ENCODE peak calls at places on chromosomes 1 and 21, in six cellular contexts. P is progenitor cell of endocrine pancreas, C is neural progenitor cell, L is IMR-90, U is left ventricle myocardium inferior, O is GM13977. Q is an unnamed sample.

GRCh38 chr1:94104776-94105462 is 16.0 kb downstream of the ABCA4 start:
- DNase-seq in C (no peak), P (no peak), U (no peak), L (no peak), O (no peak), Q (no peak)

GRCh38 chr1:173438655-173439054 is 38.5 kb upstream of the PRDX6 start:
- DNase-seq in U (no peak), C (no peak), L (no peak), P (no peak), O (no peak), Q (no peak)

GRCh38 chr1:26405281-26405915 is 5.2 kb upstream of the LIN28A start:
- DNase-seq in L (peak), O (no peak), C (no peak), P (no peak), U (no peak), Q (no peak)

GRCh38 chr1:223645903-223646302 is 19.6 kb downstream of the CAPN8 start:
- DNase-seq in L (no peak), C (no peak), O (no peak), P (no peak), U (no peak), Q (no peak)

GRCh38 chr21:22556829-22557228 is 1558.6 kb downstream of the NCAM2 start:
- DNase-seq in U (no peak), C (no peak), O (no peak), L (no peak), P (no peak), Q (no peak)

GRCh38 chr1:37951041-37951782 is 4.4 kb upstream of the INPP5B start:
- DNase-seq in C (no peak), P (no peak), U (no peak), L (no peak), O (no peak), Q (no peak)

GRCh38 chr1:213417225-213417820 is 366.3 kb downstream of the RPS6KC1 start:
- DNase-seq in P (no peak), C (no peak), U (no peak), L (no peak), O (no peak), Q (no peak)

GRCh38 chr1:8285103-8285502 is 32.8 kb upstream of the SLC45A1 start:
- DNase-seq in L (no peak), P (no peak), U (no peak), C (no peak), O (no peak), Q (no peak)

GRCh38 chr1:180627411-180627810 is 4.4 kb upstream of the XPR1 start:
- DNase-seq in L (peak), P (no peak), O (no peak), C (no peak), U (no peak), Q (no peak)

GRCh38 chr1:72623299-72623708 is 341.0 kb upstream of the NEGR1 start:
- DNase-seq in O (peak), P (no peak), U (no peak), C (peak), L (peak), Q (peak)

GRCh38 chr1:145887631-145888030 is 2.0 kb upstream of the ANKRD35 start:
- DNase-seq in U (no peak), P (no peak), C (no peak), O (no peak), L (no peak), Q (no peak)

GRCh38 chr1:8077120-8077573 is 51.0 kb upstream of the ERRFI1 start:
- DNase-seq in O (no peak), P (no peak), L (peak), U (peak), C (peak), Q (no peak)

GRCh38 chr1:23657659-23658275 is 33.8 kb upstream of the RPL11 start:
- DNase-seq in P (peak), O (peak), C (peak), L (peak), U (peak), Q (peak)

GRCh38 chr21:35511298-35512162 is 462.4 kb upstream of the RUNX1 start:
- DNase-seq in L (peak), O (no peak), C (no peak), P (no peak), U (no peak), Q (no peak)

GRCh38 chr1:203135636-203136305 is 8.2 kb downstream of the ADORA1 start:
- DNase-seq in C (no peak), O (no peak), U (no peak), P (no peak), L (no peak), Q (no peak)

GRCh38 chr1:192522673-192523072 is 52.9 kb upstream of the RGS1 start:
- DNase-seq in P (no peak), O (no peak), U (no peak), L (no peak), C (no peak), Q (no peak)

GRCh38 chr1:96674909-96675308 is 46.7 kb upstream of the PTBP2 start:
- DNase-seq in U (no peak), O (no peak), L (no peak), C (no peak), P (no peak), Q (no peak)

GRCh38 chr1:229252228-229252984 is 18.5 kb upstream of the RAB4A start:
- DNase-seq in C (no peak), L (no peak), P (no peak), U (no peak), O (no peak), Q (no peak)

GRCh38 chr1:154323493-154323892 is 1.8 kb upstream of the ATP8B2 start:
- DNase-seq in U (no peak), O (no peak), L (no peak), C (no peak), P (no peak), Q (no peak)

GRCh38 chr1:36156329-36157114 is 562 bp downstream of the MAP7D1 start:
- DNase-seq in C (peak), U (peak), P (peak), O (peak), L (peak), Q (peak)

GRCh38 chr1:44630116-44630515 is 44.2 kb downstream of the TMEM53 start:
- DNase-seq in O (no peak), U (no peak), L (peak), P (no peak), C (no peak), Q (no peak)

GRCh38 chr1:82124987-82125638 is 324.4 kb downstream of the ADGRL2 start:
- DNase-seq in P (no peak), L (no peak), O (no peak), U (no peak), C (peak), Q (no peak)

GRCh38 chr1:205858141-205858961 is 8.4 kb upstream of the PM20D1 start:
- DNase-seq in C (no peak), L (no peak), U (no peak), O (no peak), P (no peak), Q (no peak)

GRCh38 chr1:67880056-67880601 is 46.9 kb upstream of the GNG12 start:
- DNase-seq in L (peak), U (no peak), P (no peak), O (no peak), C (no peak), Q (no peak)

GRCh38 chr1:150015733-150016132 is 5.2 kb upstream of the OTUD7B start:
- DNase-seq in C (no peak), O (no peak), U (no peak), L (no peak), P (no peak), Q (no peak)

GRCh38 chr1:181015258-181015630 is 7.4 kb downstream of the STX6 start:
- DNase-seq in O (no peak), P (no peak), L (no peak), C (no peak), U (no peak), Q (no peak)

GRCh38 chr1:8423702-8424538 is 106.0 kb downstream of the SLC45A1 start:
- DNase-seq in O (peak), U (peak), P (peak), L (peak), C (peak), Q (peak)

GRCh38 chr1:25890249-25891034 is 14.9 kb upstream of the PAQR7 start:
- DNase-seq in L (peak), U (no peak), C (no peak), P (peak), O (no peak), Q (no peak)

GRCh38 chr1:59549903-59550302 is 253.0 kb downstream of the FGGY start:
- DNase-seq in C (no peak), O (no peak), U (no peak), P (no peak), L (peak), Q (no peak)

GRCh38 chr1:19480282-19480681 is 5.1 kb downstream of the CAPZB start:
- DNase-seq in C (no peak), U (no peak), L (no peak), O (no peak), P (no peak), Q (no peak)

GRCh38 chr1:17950728-17951127 is 156.9 kb upstream of the IGSF21 start:
- DNase-seq in C (no peak), L (no peak), U (no peak), O (no peak), P (no peak), Q (no peak)
- TF ChIP-seq CTCF in C (no peak), L (no peak), U (no peak), O (no peak), P (no peak), Q (no peak)

GRCh38 chr1:210332233-210332632 is 3.5 kb downstream of the HHAT start:
- DNase-seq in L (no peak), O (no peak), C (no peak), P (no peak), U (no peak), Q (no peak)

GRCh38 chr1:210325026-210325670 is 3.6 kb upstream of the HHAT start:
- DNase-seq in C (no peak), O (no peak), L (no peak), U (no peak), P (no peak), Q (no peak)

GRCh38 chr1:210330279-210330866 is 1.7 kb downstream of the HHAT start:
- DNase-seq in O (no peak), C (no peak), P (no peak), L (peak), U (no peak), Q (no peak)

GRCh38 chr1:210328032-210328745 is 513 bp upstream of the HHAT start:
- DNase-seq in C (no peak), U (no peak), L (no peak), P (no peak), O (peak), Q (no peak)

DNA sequence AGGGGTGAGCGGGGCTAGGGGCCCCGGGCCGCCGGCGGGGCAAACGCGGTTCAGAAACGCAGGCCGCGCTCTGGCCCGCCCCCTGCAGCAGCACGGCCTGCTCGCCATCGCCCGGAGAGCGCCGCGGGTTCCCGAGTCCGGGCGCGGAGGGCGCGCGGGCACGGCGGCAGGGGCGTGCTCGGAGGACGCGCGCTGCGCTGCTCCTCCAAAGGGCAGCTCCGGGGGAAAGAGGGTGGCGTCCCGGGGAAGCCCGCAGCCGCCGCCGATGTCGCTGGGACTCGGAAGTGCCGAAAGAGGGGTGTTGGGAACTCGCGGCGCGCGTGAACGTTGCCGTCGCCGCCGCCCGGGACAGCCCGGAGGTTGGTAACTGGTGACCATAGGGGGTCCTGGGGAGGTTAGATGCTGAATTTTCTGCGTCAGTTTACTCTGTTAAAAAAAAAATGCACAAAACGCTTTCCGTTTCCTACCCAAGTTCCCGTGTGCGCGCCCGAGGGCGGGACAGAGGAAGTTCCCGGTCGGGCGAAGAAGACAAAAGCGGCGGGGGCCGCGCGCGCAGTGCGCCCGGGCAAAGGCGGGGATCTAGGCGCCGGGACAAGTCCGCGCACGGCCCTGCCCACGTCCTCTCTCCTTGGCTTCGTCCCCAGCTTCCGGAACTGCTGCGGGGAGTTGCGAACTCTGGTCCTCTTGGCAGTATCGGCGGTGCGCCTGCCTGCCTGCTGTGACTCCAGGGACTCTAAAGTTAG is at the start of gene HHAT:
- DNase-seq in C (peak), L (peak), O (peak), U (peak), P (peak), Q (peak)
- TF ChIP-seq CTCF in C (peak), L (no peak), O (no peak), U (peak), P (peak), Q (no peak)

GRCh38 chr1:95453053-95453452 is 219.0 kb downstream of the RWDD3 start:
- DNase-seq in C (no peak), L (no peak), O (no peak), U (no peak), P (no peak), Q (no peak)

GRCh38 chr1:95451904-95452303 is 217.9 kb downstream of the RWDD3 start:
- DNase-seq in L (no peak), O (no peak), U (no peak), P (no peak), C (no peak), Q (no peak)

GRCh38 chr1:95451054-95451453 is 217.0 kb downstream of the RWDD3 start:
- DNase-seq in C (peak), O (no peak), U (no peak), L (no peak), P (no peak), Q (no peak)
- TF ChIP-seq CTCF in C (peak), O (peak), U (no peak), L (no peak), P (peak), Q (no peak)

DNA sequence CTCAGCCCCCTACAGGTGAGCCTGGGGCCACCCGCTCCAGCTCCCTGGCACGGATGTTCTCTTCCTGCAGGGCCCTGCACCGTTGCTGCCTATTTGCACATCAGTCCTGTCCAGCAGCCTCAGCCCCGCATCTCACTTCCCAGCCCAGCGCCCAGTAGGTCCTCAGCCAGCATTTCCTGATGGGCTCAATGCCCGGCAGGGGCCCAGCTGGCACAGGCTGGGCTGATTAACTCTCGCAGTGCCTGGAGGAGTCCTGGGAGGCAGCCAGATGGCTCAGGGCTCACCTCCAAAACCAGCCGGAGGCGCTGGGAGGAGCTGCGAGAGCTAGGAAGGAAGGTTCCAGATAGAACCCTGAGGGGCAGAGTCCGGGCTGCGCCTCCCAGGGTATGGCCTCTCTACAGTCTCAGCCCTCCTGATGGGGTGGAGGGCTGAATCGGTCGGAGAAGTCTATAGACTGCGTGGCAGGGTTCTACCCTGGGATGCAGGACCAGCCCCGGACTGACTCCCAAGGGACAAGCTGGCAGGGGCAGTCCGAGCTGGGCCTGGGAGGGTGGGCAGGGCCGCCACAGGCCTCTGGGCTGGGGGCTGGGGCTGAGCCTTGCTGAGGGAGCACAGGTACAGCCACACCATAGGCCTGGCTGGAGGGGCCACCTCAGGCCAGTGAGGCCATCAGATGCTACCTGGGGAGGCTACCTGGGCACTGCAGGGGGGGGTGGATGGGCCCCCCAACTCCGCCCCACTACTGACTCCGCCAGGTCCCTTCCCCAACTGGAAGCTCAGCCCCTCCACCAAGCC is 19.2 kb upstream of the CLSTN1 start:
- DNase-seq in U (peak), P (no peak), O (no peak), C (no peak), L (no peak), Q (no peak)
- TF ChIP-seq CTCF in U (no peak), P (peak), O (no peak), C (no peak), L (no peak), Q (no peak)

GRCh38 chr1:233972563-233972950 is 68.1 kb downstream of the SLC35F3 start:
- DNase-seq in U (no peak), L (no peak), C (no peak), O (no peak), P (no peak), Q (no peak)

GRCh38 chr1:233975486-233975885 is 71.0 kb downstream of the SLC35F3 start:
- DNase-seq in P (no peak), O (no peak), L (no peak), U (no peak), C (no peak), Q (no peak)

GRCh38 chr1:233971753-233972152 is 67.3 kb downstream of the SLC35F3 start:
- DNase-seq in U (no peak), P (no peak), O (no peak), C (no peak), L (no peak), Q (no peak)

DNA sequence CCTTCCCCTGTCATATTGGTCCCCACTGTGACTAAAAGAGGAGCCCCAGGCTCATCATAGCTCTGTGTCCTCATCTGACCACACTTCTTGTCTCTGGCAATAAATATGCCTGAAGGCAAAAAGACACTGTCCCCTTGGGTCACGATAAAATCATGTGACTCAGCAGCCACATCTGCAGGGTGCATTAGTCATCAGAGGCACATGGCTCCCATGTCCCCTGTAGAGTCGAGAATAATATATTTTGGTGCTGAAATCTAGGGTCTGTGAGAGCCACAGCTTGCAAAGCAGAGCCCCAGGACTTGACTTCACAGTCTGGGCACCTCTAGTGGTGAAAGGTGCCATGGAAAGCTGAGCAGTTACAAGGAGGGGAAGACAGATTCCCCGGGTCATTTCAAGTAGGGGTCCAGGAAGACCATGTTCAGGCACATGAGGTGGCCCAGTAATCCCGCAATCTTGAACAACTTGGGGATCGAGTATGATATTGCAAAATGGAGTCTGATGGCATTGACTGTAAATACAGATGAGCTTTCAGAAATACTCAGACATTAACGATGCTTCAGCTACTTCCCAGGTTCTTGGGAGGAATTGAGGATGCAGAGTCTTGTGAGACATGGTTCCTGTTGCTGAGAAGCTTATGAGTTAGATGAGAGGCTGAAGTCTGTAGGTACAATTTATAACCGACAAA is 68.6 kb downstream of the SLC35F3 start:
- DNase-seq in L (no peak), C (no peak), U (no peak), O (no peak), P (no peak), Q (no peak)
- TF ChIP-seq CTCF in L (no peak), C (no peak), U (no peak), O (no peak), P (no peak), Q (no peak)

GRCh38 chr1:66243548-66244130 is 290.3 kb upstream of the SGIP1 start:
- DNase-seq in P (no peak), L (peak), U (no peak), O (no peak), C (no peak), Q (peak)

GRCh38 chr1:66242646-66243547 is 291.1 kb upstream of the SGIP1 start:
- DNase-seq in U (peak), O (peak), P (peak), L (peak), C (peak), Q (peak)

GRCh38 chr1:66240491-66241484 is 293.2 kb upstream of the SGIP1 start:
- DNase-seq in U (no peak), P (no peak), C (no peak), O (no peak), L (peak), Q (no peak)

GRCh38 chr1:66237722-66238479 is 296.1 kb upstream of the SGIP1 start:
- DNase-seq in C (no peak), L (peak), O (no peak), P (no peak), U (no peak), Q (no peak)

DNA sequence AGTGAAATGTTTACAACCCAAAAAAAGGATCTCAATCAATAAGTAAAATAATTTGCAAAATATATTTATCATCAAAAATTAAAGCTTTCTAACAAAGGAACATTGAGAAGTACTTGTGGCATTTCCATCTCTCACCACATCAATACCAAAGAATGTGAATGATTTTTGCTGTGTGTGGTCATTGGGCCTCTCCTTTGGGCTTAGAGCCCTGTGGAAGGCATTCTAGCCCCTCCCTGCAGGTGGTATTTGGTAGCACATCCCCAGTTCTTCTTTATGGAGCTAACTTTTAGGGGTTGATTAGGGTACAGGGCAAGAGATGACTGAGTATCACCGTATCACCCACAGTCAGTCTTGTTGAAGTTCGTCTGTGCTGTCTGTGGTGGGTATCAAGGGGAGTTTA is 294.1 kb upstream of the SGIP1 start:
- DNase-seq in O (no peak), L (no peak), C (peak), P (no peak), U (no peak), Q (no peak)
- TF ChIP-seq CTCF in O (no peak), L (no peak), C (peak), P (no peak), U (no peak), Q (no peak)